ENCODE peak calls at places on chromosome 22, in five cellular contexts. E, Y, O, C and T are unnamed samples.

GRCh38 chr22:48477031-48477721 is 1350.5 kb downstream of the BRD1 start:
- DNase-seq in E (no peak), Y (peak; percentile 55), O (peak; percentile 75), C (no peak), T (no peak)

GRCh38 chr22:45585946-45586540 is 83.4 kb downstream of the FBLN1 start:
- DNase-seq in E (no peak), Y (no peak), O (no peak), C (no peak), T (no peak)

GRCh38 chr22:44627521-44628139 is 74.4 kb upstream of the PRR5 start:
- DNase-seq in E (no peak), Y (no peak), O (no peak), C (no peak), T (no peak)

GRCh38 chr22:46625113-46625842 is 5.1 kb downstream of the GRAMD4 start:
- DNase-seq in E (no peak), Y (no peak), O (no peak), C (no peak), T (no peak)

GRCh38 chr22:39960791-39961746 is 872 bp downstream of the TMA7B start:
- DNase-seq in E (peak; percentile 77), Y (no peak), O (no peak), C (peak; percentile 96), T (peak; percentile 99)

GRCh38 chr22:21989049-21989448 is 6.5 kb upstream of the TOP3B start:
- DNase-seq in E (no peak), Y (no peak), O (no peak), C (no peak), T (no peak)

GRCh38 chr22:50708996-50709395 is 29.0 kb upstream of the ACR start:
- DNase-seq in E (no peak), Y (no peak), O (no peak), C (no peak), T (no peak)

GRCh38 chr22:21714784-21715183 is 20.8 kb downstream of the YPEL1 start:
- DNase-seq in E (no peak), Y (no peak), O (no peak), C (no peak), T (no peak)

GRCh38 chr22:47294222-47294532 is 531.7 kb downstream of the TBC1D22A start:
- DNase-seq in E (no peak), Y (no peak), O (no peak), C (peak; percentile 47), T (peak; percentile 76)

GRCh38 chr22:50581950-50582561 is 593 bp downstream of the CHKB start:
- DNase-seq in E (no peak), Y (no peak), O (peak; percentile 35), C (no peak), T (no peak)

GRCh38 chr22:49995413-49996191 is 17.0 kb downstream of the IL17REL start:
- DNase-seq in E (no peak), Y (no peak), O (no peak), C (peak; percentile 1), T (no peak)

GRCh38 chr22:28410050-28410816 is 269.4 kb downstream of the TTC28 start:
- DNase-seq in E (no peak), Y (no peak), O (no peak), C (peak; percentile 31), T (peak; percentile 61)

GRCh38 chr22:24322522-24322921 is 51.9 kb downstream of the SPECC1L start:
- DNase-seq in E (no peak), Y (no peak), O (no peak), C (no peak), T (no peak)

GRCh38 chr22:46613606-46613997 is 6.6 kb upstream of the GRAMD4 start:
- DNase-seq in E (no peak), Y (no peak), O (no peak), C (no peak), T (no peak)

GRCh38 chr22:41947181-41948080 is 479 bp upstream of the CENPM start:
- DNase-seq in E (no peak), Y (no peak), O (no peak), C (no peak), T (no peak)

GRCh38 chr22:49004484-49005399 is 822.9 kb downstream of the BRD1 start:
- DNase-seq in E (no peak), Y (no peak), O (no peak), C (no peak), T (no peak)

GRCh38 chr22:39277135-39277607 is 32.4 kb upstream of the PDGFB start:
- DNase-seq in E (no peak), Y (no peak), O (no peak), C (peak; percentile 74), T (peak; percentile 60)

GRCh38 chr22:23509571-23510302 is 70.4 kb downstream of the IGLL1 start:
- DNase-seq in E (no peak), Y (no peak), O (peak; percentile 39), C (peak; percentile 62), T (peak; percentile 83)